ENCODE peak calls at places on chromosomes 16 and 17, in seven cellular contexts. M is non-pigmented ciliary epithelial cell; L is stimulated activated CD8-positive, alpha-beta memory T cell treated with anti-CD3 and anti-CD28 coated beads, Interleukin-15, amount 100 ng/mL, for 48 hours; Q is effector memory CD4-positive, alpha-beta T cell; B is RWPE1; D is AG08395; C is mesendoderm. S is an unnamed sample.

GRCh38 chr16:72836985-72837384 is 210.9 kb downstream of the ZFHX3 start:
- DNase-seq in Q (no peak), B (no peak), D (no peak), M (no peak), L (no peak), C (peak; percentile 73), S (no peak)

GRCh38 chr17:7717756-7718350 is 309 bp downstream of the DNAH2 start:
- DNase-seq in M (no peak), B (no peak), C (no peak), D (peak; percentile 22), Q (no peak), L (no peak), S (no peak)

GRCh38 chr17:46191332-46192210 is 1.7 kb downstream of the KANSL1 start:
- DNase-seq in L (no peak), B (peak; percentile 73), C (peak; percentile 81), M (no peak), D (peak; percentile 60), Q (no peak), S (no peak)

GRCh38 chr16:74999208-74999682 is 421 bp downstream of the ZNRF1 start:
- DNase-seq in D (peak; percentile 36), M (no peak), C (peak; percentile 36), L (peak; percentile 7), B (peak; percentile 33), Q (peak; percentile 20), S (no peak)

GRCh38 chr17:65278050-65278819 is 141.1 kb downstream of the RGS9 start:
- DNase-seq in C (peak; percentile 87), M (no peak), Q (no peak), B (peak; percentile 56), L (no peak), D (peak; percentile 90), S (no peak)

GRCh38 chr16:27404163-27404823 is 2.3 kb downstream of the IL21R start:
- DNase-seq in Q (no peak), M (no peak), D (no peak), B (no peak), C (no peak), L (no peak), S (no peak)

GRCh38 chr16:78791011-78791410 is 691.6 kb downstream of the WWOX start:
- DNase-seq in C (no peak), M (no peak), D (no peak), B (no peak), Q (no peak), L (no peak), S (no peak)

GRCh38 chr16:49280022-49280741 is 1.5 kb downstream of the CBLN1 start:
- DNase-seq in Q (no peak), M (no peak), D (no peak), C (peak; percentile 83), L (no peak), B (no peak), S (no peak)

GRCh38 chr16:8905795-8906591 is 23.8 kb downstream of the LITAFD start:
- DNase-seq in Q (no peak), B (no peak), M (no peak), C (peak; percentile 64), L (no peak), D (no peak), S (no peak)

GRCh38 chr16:61413026-61413425 is 623.2 kb downstream of the CDH8 start:
- DNase-seq in B (no peak), D (no peak), C (no peak), L (no peak), M (no peak), Q (no peak), S (no peak)

GRCh38 chr16:27232061-27232841 is 28.9 kb downstream of the KDM8 start:
- DNase-seq in D (no peak), L (peak; percentile 46), C (no peak), M (no peak), B (no peak), Q (no peak), S (no peak)

GRCh38 chr17:2906907-2907306 is 110.7 kb downstream of the RAP1GAP2 start:
- DNase-seq in B (peak; percentile 38), M (no peak), L (peak; percentile 36), D (no peak), C (peak; percentile 52), Q (no peak), S (no peak)

GRCh38 chr17:77400445-77400870 is 259.7 kb downstream of the SEC14L1 start:
- DNase-seq in M (no peak), B (no peak), D (peak; percentile 57), Q (peak; percentile 58), C (peak; percentile 65), L (peak; percentile 66), S (no peak)

GRCh38 chr16:78709137-78709871 is 609.9 kb downstream of the WWOX start:
- DNase-seq in C (peak; percentile 89), D (no peak), M (no peak), L (no peak), Q (no peak), B (no peak), S (no peak)

GRCh38 chr17:5019475-5019956 is 15.7 kb downstream of the SLC52A1 start:
- DNase-seq in B (peak; percentile 32), L (peak; percentile 50), C (peak; percentile 54), Q (no peak), M (no peak), D (peak; percentile 49), S (no peak)

GRCh38 chr16:81713295-81713772 is 65.8 kb upstream of the PLCG2 start:
- DNase-seq in L (no peak), C (no peak), M (no peak), Q (no peak), B (no peak), D (no peak), S (no peak)

GRCh38 chr16:73053379-73054130 is 5.6 kb upstream of the ZFHX3 start:
- DNase-seq in Q (no peak), C (peak; percentile 64), L (no peak), B (peak; percentile 84), M (no peak), D (no peak), S (no peak)

GRCh38 chr17:41367426-41368075 is 2.1 kb downstream of the KRT33B start:
- DNase-seq in L (no peak), M (no peak), C (peak; percentile 60), D (peak; percentile 93), B (peak; percentile 53), Q (no peak), S (peak; percentile 49)

GRCh38 chr16:8516471-8516870 is 73.8 kb downstream of the TMEM114 start:
- DNase-seq in D (no peak), B (no peak), L (no peak), C (no peak), M (no peak), Q (no peak), S (no peak)

GRCh38 chr16:81237282-81237681 is 1.2 kb upstream of the BCO1 start:
- DNase-seq in Q (no peak), L (no peak), M (no peak), B (no peak), D (no peak), C (no peak), S (no peak)

GRCh38 chr16:57643166-57643813 is 14.9 kb downstream of the ADGRG1 start:
- DNase-seq in L (no peak), C (peak; percentile 62), B (no peak), D (peak; percentile 60), Q (no peak), M (no peak), S (peak; percentile 29)

GRCh38 chr17:34517406-34517805 is 62.0 kb upstream of the TMEM132E start:
- DNase-seq in L (no peak), D (no peak), M (no peak), B (no peak), Q (no peak), C (no peak), S (no peak)

GRCh38 chr16:4261557-4262172 is 11.2 kb downstream of the TFAP4 start:
- DNase-seq in B (no peak), D (peak; percentile 29), Q (no peak), M (no peak), L (peak; percentile 25), C (peak; percentile 83), S (no peak)

GRCh38 chr16:49562228-49562627 is 188.6 kb downstream of the C16orf78 start:
- DNase-seq in B (no peak), Q (no peak), C (no peak), L (no peak), M (no peak), D (no peak), S (no peak)

GRCh38 chr17:78925234-78925633 is at the start of gene TIMP2:
- DNase-seq in D (peak; percentile 86), B (peak; percentile 73), Q (peak; percentile 54), C (peak; percentile 89), M (no peak), L (peak; percentile 33), S (peak; percentile 30)

GRCh38 chr17:35984140-35984539 is 2.4 kb downstream of the CCL14 start:
- DNase-seq in L (no peak), M (no peak), C (no peak), D (no peak), Q (no peak), B (no peak), S (no peak)

GRCh38 chr16:1989209-1989825 is 453 bp upstream of the SYNGR3 start:
- DNase-seq in B (no peak), D (no peak), M (no peak), C (peak; percentile 31), L (no peak), Q (no peak), S (no peak)

GRCh38 chr17:61556224-61557188 is 34.5 kb downstream of the NACA2 start:
- DNase-seq in Q (no peak), M (no peak), D (no peak), B (no peak), L (no peak), C (no peak), S (no peak)

GRCh38 chr17:72556944-72557826 is 436.4 kb downstream of the SOX9 start:
- DNase-seq in B (peak; percentile 72), D (peak; percentile 81), M (no peak), L (peak; percentile 23), C (peak; percentile 90), Q (peak; percentile 13), S (no peak)

GRCh38 chr16:87851601-87852000 is 17.7 kb downstream of the SLC7A5 start:
- DNase-seq in Q (no peak), L (no peak), C (peak; percentile 75), B (no peak), M (no peak), D (no peak), S (no peak)

GRCh38 chr17:30217746-30218245 is 17.7 kb downstream of the SLC6A4 start:
- DNase-seq in L (no peak), C (no peak), D (no peak), Q (no peak), M (no peak), B (no peak), S (no peak)

GRCh38 chr16:4846503-4846900 is 586 bp downstream of the GLYR1 start:
- DNase-seq in L (peak; percentile 3), Q (peak; percentile 4), C (peak; percentile 78), D (peak; percentile 62), M (no peak), B (peak; percentile 24), S (no peak)

GRCh38 chr17:81545160-81545949 is 6.8 kb downstream of the FAAP100 start:
- DNase-seq in Q (no peak), L (no peak), D (no peak), B (no peak), M (no peak), C (no peak), S (no peak)

GRCh38 chr17:81930142-81931125 is 2.9 kb upstream of the MAFG start:
- DNase-seq in B (no peak), C (no peak), M (no peak), D (no peak), L (no peak), Q (no peak), S (no peak)

GRCh38 chr17:42779942-42780815 is at the start of gene WNK4:
- DNase-seq in L (no peak), Q (no peak), C (peak; percentile 61), M (no peak), B (no peak), D (peak; percentile 69), S (no peak)

GRCh38 chr16:88415381-88416323 is 32.9 kb downstream of the ZNF469 start:
- DNase-seq in B (no peak), C (no peak), D (no peak), L (no peak), M (no peak), Q (no peak), S (no peak)

GRCh38 chr17:76917829-76918228 is 49.6 kb downstream of the MGAT5B start:
- DNase-seq in C (no peak), D (no peak), M (no peak), Q (no peak), B (no peak), L (no peak), S (no peak)